ENCODE peak calls at places on chromosomes 5 and 9, in four cellular contexts. X is astrocyte, N is IMR-90, H is tibial nerve. T is an unnamed sample.

GRCh38 chr9:36731576-36731975 is 158.9 kb downstream of the MELK start:
- DNase-seq in X (peak), N (peak), H (no peak), T (no peak)

GRCh38 chr5:32277782-32278181 is 35.0 kb downstream of the MTMR12 start:
- DNase-seq in X (no peak), N (no peak), H (no peak), T (no peak)

GRCh38 chr9:126523621-126524111 is 90.1 kb upstream of the LMX1B start:
- DNase-seq in X (no peak), N (no peak), H (no peak), T (no peak)

GRCh38 chr5:8961956-8962355 is 583.9 kb downstream of the SEMA5A start:
- DNase-seq in X (no peak), N (peak), H (no peak), T (no peak)

GRCh38 chr9:92294297-92294676 is 790 bp upstream of the IARS1 start:
- DNase-seq in X (no peak), N (peak), H (no peak), T (no peak)

GRCh38 chr5:65830856-65831255 is 95.5 kb upstream of the ERBIN start:
- DNase-seq in X (peak), N (no peak), H (no peak), T (no peak)

GRCh38 chr5:179337227-179338122 is 7.8 kb downstream of the ADAMTS2 start:
- DNase-seq in X (no peak), N (no peak), H (no peak), T (no peak)

GRCh38 chr5:160198886-160199409 is 30.4 kb upstream of the FABP6 start:
- DNase-seq in X (no peak), N (no peak), H (no peak), T (no peak)

GRCh38 chr5:179193746-179194145 is 133.6 kb downstream of the ZNF354C start:
- DNase-seq in X (no peak), N (no peak), H (no peak), T (no peak)

GRCh38 chr5:68557162-68557936 is 341.8 kb downstream of the PIK3R1 start:
- DNase-seq in X (peak), N (peak), H (no peak), T (no peak)

GRCh38 chr5:102961671-102962070 is 158.3 kb downstream of the GIN1 start:
- DNase-seq in X (no peak), N (no peak), H (no peak), T (no peak)

GRCh38 chr5:38104497-38105230 is 153.7 kb upstream of the EGFLAM start:
- DNase-seq in X (no peak), N (no peak), H (no peak), T (no peak)

GRCh38 chr5:95733100-95733499 is 2.0 kb downstream of the RHOBTB3 start:
- DNase-seq in X (no peak), N (no peak), H (no peak), T (no peak)
- H3K4me3 ChIP-seq in X (peak), N (peak), H (peak), T (peak)

DNA sequence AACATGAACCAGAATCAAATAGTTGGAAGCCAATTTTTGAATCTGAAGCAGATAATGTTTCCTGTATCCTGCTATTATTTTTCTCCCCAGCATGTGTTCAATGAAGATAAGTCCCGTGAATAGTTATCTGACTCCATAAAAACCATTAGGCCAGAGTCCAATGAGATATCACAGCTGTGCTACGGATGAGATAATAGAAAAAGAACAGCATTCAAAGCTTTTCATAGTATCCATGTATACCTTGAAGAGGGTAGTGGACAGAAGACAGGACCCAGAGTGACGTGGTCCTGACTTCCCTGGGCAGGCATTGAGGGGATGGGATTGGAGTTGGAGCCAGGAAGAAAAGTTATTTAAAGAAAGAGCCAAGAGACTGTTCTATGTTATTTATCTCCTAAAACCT is 50.7 kb upstream of the C6 start:
- DNase-seq in X (peak), N (no peak), H (no peak), T (no peak)
- H3K27ac ChIP-seq in X (no peak), N (no peak), H (no peak), T (no peak)

GRCh38 chr5:34476941-34477565 is 179.1 kb upstream of the RAI14 start:
- DNase-seq in X (no peak), N (no peak), H (no peak), T (no peak)

GRCh38 chr5:34475249-34475966 is 180.7 kb upstream of the RAI14 start:
- DNase-seq in X (no peak), N (no peak), H (no peak), T (no peak)

GRCh38 chr5:34469971-34470370 is 186.2 kb upstream of the RAI14 start:
- DNase-seq in X (no peak), N (no peak), H (no peak), T (no peak)

GRCh38 chr5:34474573-34475021 is 181.5 kb upstream of the RAI14 start:
- DNase-seq in X (peak), N (peak), H (no peak), T (no peak)
- H3K4me3 ChIP-seq in X (no peak), N (no peak), H (no peak), T (no peak)

GRCh38 chr9:110072597-110073355 is 135.2 kb downstream of the C9orf152 start:
- DNase-seq in X (no peak), N (no peak), H (no peak), T (no peak)
- H3K27ac ChIP-seq in X (peak), N (peak), H (no peak), T (no peak)

GRCh38 chr9:133459476-133460404 is at the start of gene CACFD1:
- DNase-seq in X (peak), N (peak), H (peak), T (peak)

GRCh38 chr9:133460405-133461175 is 812 bp downstream of the CACFD1 start:
- DNase-seq in X (no peak), N (no peak), H (peak), T (peak)

GRCh38 chr9:133457233-133457632 is 2.5 kb upstream of the CACFD1 start:
- DNase-seq in X (no peak), N (no peak), H (no peak), T (no peak)

GRCh38 chr9:133457748-133458147 is 2.0 kb upstream of the CACFD1 start:
- DNase-seq in X (no peak), N (no peak), H (no peak), T (no peak)

GRCh38 chr9:133458643-133459312 is 1.0 kb upstream of the CACFD1 start:
- DNase-seq in X (no peak), N (no peak), H (no peak), T (no peak)
- H3K4me3 ChIP-seq in X (no peak), N (peak), H (peak), T (peak)

GRCh38 chr5:132425009-132425937 is 55.8 kb downstream of the SLC22A5 start:
- DNase-seq in X (peak), N (peak), H (no peak), T (no peak)
- H3K27ac ChIP-seq in X (peak), N (peak), H (no peak), T (no peak)

GRCh38 chr5:96881511-96882115 is 5.3 kb downstream of the ERAP2 start:
- DNase-seq in X (peak), N (peak), H (no peak), T (no peak)
- H3K4me3 ChIP-seq in X (no peak), N (no peak), H (no peak), T (no peak)

GRCh38 chr5:124570285-124571035 is 176.0 kb downstream of the ZNF608 start:
- DNase-seq in X (no peak), N (no peak), H (no peak), T (no peak)
- H3K27ac ChIP-seq in X (no peak), N (no peak), H (no peak), T (no peak)

T was measured in dorsolateral prefrontal cortex.